ENCODE peak calls at places on chromosomes 13 and 19, in nine cellular contexts. M is glutamatergic neuron, P is cardiac fibroblast, L is ovary, Z is osteocyte, X is body of pancreas, U is RWPE2, Y is A549, E is GM13976. S is an unnamed sample.

GRCh38 chr19:19552811-19553210 is 14.7 kb downstream of the CILP2 start:
- DNase-seq in M (peak; percentile 87), P (peak; percentile 34), L (no peak), Z (no peak), X (no peak), U (peak; percentile 43), Y (peak; percentile 58), E (peak; percentile 82), S (peak; percentile 47)

GRCh38 chr13:99959538-99960230 is 11.9 kb downstream of the ZIC5 start:
- DNase-seq in M (no peak), P (no peak), L (no peak), Z (no peak), X (no peak), U (peak; percentile 26), Y (no peak), E (peak; percentile 40), S (no peak)

GRCh38 chr13:93254775-93255174 is 28.2 kb downstream of the GPC6 start:
- DNase-seq in M (no peak), P (no peak), L (no peak), Z (no peak), X (no peak), U (no peak), Y (no peak), E (no peak), S (no peak)

GRCh38 chr19:40612831-40613668 is 11.9 kb downstream of the LTBP4 start:
- DNase-seq in M (peak; percentile 67), P (no peak), L (peak; percentile 82), Z (no peak), X (no peak), U (peak; percentile 75), Y (peak; percentile 71), E (peak; percentile 89), S (peak; percentile 90)

GRCh38 chr13:24053505-24054251 is 106.8 kb upstream of the SPATA13 start:
- DNase-seq in M (peak; percentile 59), P (peak; percentile 70), L (peak; percentile 72), Z (no peak), X (peak; percentile 76), U (no peak), Y (peak; percentile 40), E (peak; percentile 79), S (peak; percentile 77)

GRCh38 chr13:28474491-28475134 is 20.3 kb downstream of the FLT1 start:
- DNase-seq in M (no peak), P (peak; percentile 73), L (no peak), Z (no peak), X (no peak), U (no peak), Y (no peak), E (no peak), S (no peak)

GRCh38 chr13:113774177-113775107 is 15.4 kb downstream of the TMEM255B start:
- DNase-seq in M (no peak), P (peak; percentile 59), L (no peak), Z (no peak), X (no peak), U (no peak), Y (peak; percentile 19), E (no peak), S (no peak)

GRCh38 chr19:56873493-56873892 is 33.0 kb upstream of the PEG3 start:
- DNase-seq in M (no peak), P (no peak), L (no peak), Z (no peak), X (no peak), U (no peak), Y (no peak), E (no peak), S (no peak)

GRCh38 chr13:36966404-36966803 is 32.7 kb downstream of the ALG5 start:
- DNase-seq in M (no peak), P (no peak), L (no peak), Z (no peak), X (no peak), U (no peak), Y (no peak), E (no peak), S (no peak)

GRCh38 chr13:53250977-53251376 is 222.4 kb downstream of the OLFM4 start:
- DNase-seq in M (no peak), P (no peak), L (no peak), Z (no peak), X (no peak), U (no peak), Y (no peak), E (no peak), S (no peak)

GRCh38 chr13:24165746-24166145 is 5.2 kb downstream of the SPATA13 start:
- DNase-seq in M (no peak), P (no peak), L (no peak), Z (no peak), X (no peak), U (no peak), Y (no peak), E (no peak), S (no peak)

GRCh38 chr19:57245066-57245465 is 4.6 kb downstream of the ZNF805 start:
- DNase-seq in M (no peak), P (no peak), L (no peak), Z (no peak), X (no peak), U (no peak), Y (no peak), E (no peak), S (no peak)

GRCh38 chr19:12139309-12139708 is 841 bp downstream of the ZNF20 start:
- DNase-seq in M (no peak), P (no peak), L (no peak), Z (no peak), X (no peak), U (no peak), Y (no peak), E (no peak), S (no peak)

GRCh38 chr13:110108348-110109139 is 198.4 kb downstream of the COL4A1 start:
- DNase-seq in M (peak; percentile 84), P (peak; percentile 94), L (peak; percentile 72), Z (peak; percentile 92), X (peak; percentile 64), U (no peak), Y (peak; percentile 77), E (peak; percentile 54), S (peak; percentile 5)

GRCh38 chr13:38002596-38002995 is 133.0 kb upstream of the TRPC4 start:
- DNase-seq in M (no peak), P (no peak), L (no peak), Z (no peak), X (no peak), U (no peak), Y (no peak), E (no peak), S (no peak)

GRCh38 chr13:110916671-110917142 is 1.8 kb upstream of the ANKRD10 start:
- DNase-seq in M (no peak), P (peak; percentile 68), L (no peak), Z (no peak), X (no peak), U (no peak), Y (no peak), E (no peak), S (no peak)

GRCh38 chr19:42286349-42287016 is 15.4 kb upstream of the PRR19 start:
- DNase-seq in M (no peak), P (peak; percentile 66), L (peak; percentile 71), Z (no peak), X (peak; percentile 47), U (no peak), Y (no peak), E (no peak), S (no peak)

GRCh38 chr13:110826861-110827672 is 87.8 kb downstream of the ANKRD10 start:
- DNase-seq in M (no peak), P (no peak), L (no peak), Z (no peak), X (peak; percentile 29), U (no peak), Y (no peak), E (no peak), S (no peak)

GRCh38 chr13:50318887-50319286 is 303.6 kb downstream of the KCNRG start:
- DNase-seq in M (no peak), P (no peak), L (no peak), Z (no peak), X (no peak), U (no peak), Y (no peak), E (no peak), S (no peak)
- TF ChIP-seq CTCF in M (no peak), P (no peak), L (no peak), Z (no peak), X (no peak), U (no peak), Y (no peak), E (no peak), S (no peak)

DNA sequence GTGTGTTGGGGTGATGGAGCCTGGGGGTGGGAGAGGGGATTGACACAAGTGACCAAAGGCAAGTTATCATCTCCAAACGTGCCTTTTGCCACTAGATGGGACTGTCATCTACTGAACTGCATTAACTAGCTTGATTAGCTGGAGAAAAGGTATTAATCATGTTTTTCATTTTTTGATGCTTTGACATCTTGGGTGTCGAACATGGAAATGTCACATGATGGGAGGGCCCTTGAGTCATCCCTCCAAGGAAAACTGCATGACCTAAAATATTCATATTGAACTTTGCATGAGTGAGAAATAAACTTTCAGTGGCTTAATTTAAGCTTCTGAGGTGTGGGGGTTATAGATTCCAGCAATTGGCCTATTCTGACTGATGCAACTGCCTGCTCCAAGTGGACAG is 73.3 kb downstream of the ALOX5AP start:
- DNase-seq in M (no peak), P (no peak), L (no peak), Z (no peak), X (no peak), U (no peak), Y (no peak), E (no peak), S (no peak)
- TF ChIP-seq CTCF in M (no peak), P (no peak), L (no peak), Z (peak; percentile 21), X (no peak), U (no peak), Y (no peak), E (no peak), S (no peak)

GRCh38 chr19:13888281-13888680 is 11.3 kb downstream of the NANOS3 start:
- DNase-seq in M (no peak), P (no peak), L (no peak), Z (no peak), X (no peak), U (no peak), Y (no peak), E (no peak), S (no peak)
- TF ChIP-seq CTCF in M (no peak), P (no peak), L (no peak), Z (no peak), X (no peak), U (no peak), Y (no peak), E (no peak), S (no peak)

GRCh38 chr19:27964165-27964564 is 1248.8 kb downstream of the UQCRFS1 start:
- DNase-seq in M (no peak), P (peak; percentile 34), L (no peak), Z (no peak), X (no peak), U (no peak), Y (no peak), E (no peak), S (no peak)

GRCh38 chr19:27962260-27962659 is 1250.7 kb downstream of the UQCRFS1 start:
- DNase-seq in M (no peak), P (peak; percentile 5), L (no peak), Z (no peak), X (no peak), U (no peak), Y (no peak), E (no peak), S (no peak)

GRCh38 chr19:27971071-27971470 is 1241.9 kb downstream of the UQCRFS1 start:
- DNase-seq in M (no peak), P (no peak), L (no peak), Z (no peak), X (no peak), U (no peak), Y (no peak), E (no peak), S (no peak)

GRCh38 chr19:27971869-27972268 is 1241.1 kb downstream of the UQCRFS1 start:
- DNase-seq in M (no peak), P (no peak), L (no peak), Z (no peak), X (no peak), U (no peak), Y (no peak), E (no peak), S (no peak)

GRCh38 chr19:27966390-27966816 is 1246.5 kb downstream of the UQCRFS1 start:
- DNase-seq in M (no peak), P (peak; percentile 26), L (no peak), Z (no peak), X (no peak), U (no peak), Y (no peak), E (no peak), S (no peak)
- TF ChIP-seq CTCF in M (peak; percentile 71), P (peak; percentile 75), L (no peak), Z (peak; percentile 71), X (peak; percentile 55), U (peak; percentile 89), Y (peak; percentile 73), E (peak; percentile 48), S (peak; percentile 65)